ENCODE peak calls at places on chromosomes 5 and 9, in eight cellular contexts. H is adrenal gland; B is activated gamma-delta T cell treated with Interleukin-2 at 50 U/mL for 16 hours; Y is HTR-8/SVneo; C is activated T-cell treated with anti-CD3 and anti-CD28 coated beads, Interleukin-2, amount 50 U/mL, for 72 hours; R is epithelial cell of esophagus; G is RPMI8226; Z is naive thymus-derived CD8-positive, alpha-beta T cell. E is an unnamed sample.

GRCh38 chr9:91896513-91897121 is 53.4 kb downstream of the ROR2 start:
- DNase-seq in C (no peak), Z (no peak), R (no peak), H (peak), Y (no peak), G (no peak), B (no peak), E (no peak)

GRCh38 chr9:89527084-89527483 is 29.2 kb upstream of the SEMA4D start:
- DNase-seq in H (peak), C (no peak), Z (no peak), B (no peak), R (no peak), G (peak), Y (no peak), E (peak)

GRCh38 chr9:118992813-118993747 is 376.2 kb downstream of the BRINP1 start:
- DNase-seq in Y (no peak), H (peak), Z (no peak), C (no peak), R (peak), B (no peak), G (no peak), E (peak)

GRCh38 chr9:96209407-96210031 is 92.5 kb downstream of the HSD17B3 start:
- DNase-seq in C (no peak), G (no peak), B (no peak), Y (no peak), R (peak), H (peak), Z (no peak), E (no peak)

GRCh38 chr9:109574061-109574882 is 76.2 kb upstream of the PTPN3 start:
- DNase-seq in Z (no peak), R (peak), H (peak), C (peak), B (no peak), G (peak), Y (peak), E (peak)

GRCh38 chr5:117299940-117300339 is 725.3 kb upstream of the SEMA6A start:
- DNase-seq in B (no peak), H (no peak), Z (no peak), C (no peak), G (no peak), Y (no peak), R (no peak), E (no peak)

GRCh38 chr9:96304230-96304629 is 2.3 kb upstream of the HSD17B3 start:
- DNase-seq in H (no peak), Z (no peak), R (no peak), C (no peak), B (no peak), Y (no peak), G (no peak), E (no peak)

GRCh38 chr9:92607773-92608172 is 62.2 kb downstream of the IPPK start:
- DNase-seq in H (no peak), R (peak), Y (no peak), G (no peak), B (no peak), C (no peak), Z (no peak), E (no peak)

GRCh38 chr5:21171038-21171437 is 1183.0 kb upstream of the CDH18 start:
- DNase-seq in Y (no peak), H (no peak), C (no peak), R (no peak), G (no peak), Z (no peak), B (no peak), E (no peak)

GRCh38 chr5:149268928-149269557 is 2.6 kb upstream of the AFAP1L1 start:
- DNase-seq in G (peak), R (peak), H (no peak), Y (peak), Z (peak), B (no peak), C (no peak), E (no peak)

GRCh38 chr5:107306597-107306996 is 364.1 kb downstream of the EFNA5 start:
- DNase-seq in H (no peak), G (no peak), C (no peak), B (no peak), Z (no peak), Y (no peak), R (peak), E (no peak)

GRCh38 chr9:136110082-136111061 is 8.3 kb downstream of the TMEM250 start:
- DNase-seq in C (peak), Z (peak), G (peak), R (no peak), B (no peak), H (no peak), Y (no peak), E (no peak)

GRCh38 chr9:22622823-22623222 is 176.2 kb downstream of the DMRTA1 start:
- DNase-seq in Z (no peak), Y (no peak), C (no peak), H (no peak), B (no peak), R (no peak), G (no peak), E (peak)

GRCh38 chr9:112334319-112334828 is 955 bp upstream of the PTBP3 start:
- DNase-seq in Y (no peak), B (peak), H (no peak), C (peak), R (peak), Z (peak), G (peak), E (no peak)

GRCh38 chr5:16909464-16909863 is 26.6 kb downstream of the MYO10 start:
- DNase-seq in Z (no peak), G (no peak), B (no peak), H (no peak), C (no peak), Y (no peak), R (no peak), E (no peak)

GRCh38 chr5:59828623-59829022 is 64.9 kb downstream of the PDE4D start:
- DNase-seq in H (no peak), B (no peak), C (no peak), Z (no peak), G (no peak), Y (no peak), R (no peak), E (no peak)

GRCh38 chr9:93951655-93952118 is 3.5 kb downstream of the BARX1 start:
- DNase-seq in R (no peak), B (no peak), Z (no peak), H (no peak), G (no peak), C (no peak), Y (no peak), E (no peak)

GRCh38 chr5:111855356-111855755 is 98.4 kb upstream of the NREP start:
- DNase-seq in Z (no peak), Y (no peak), R (no peak), C (no peak), H (no peak), B (no peak), G (no peak), E (no peak)

GRCh38 chr5:107424461-107424860 is 246.3 kb downstream of the EFNA5 start:
- DNase-seq in G (no peak), Z (no peak), H (no peak), R (no peak), B (no peak), Y (no peak), C (no peak), E (no peak)

GRCh38 chr5:53779541-53779981 is 219.1 kb downstream of the NDUFS4 start:
- DNase-seq in Z (no peak), G (no peak), R (peak), H (peak), Y (peak), C (peak), B (no peak), E (no peak)

GRCh38 chr5:58711965-58712364 is 129.1 kb downstream of the RAB3C start:
- DNase-seq in Z (no peak), R (no peak), B (no peak), H (no peak), G (no peak), C (no peak), Y (no peak), E (no peak)

GRCh38 chr5:111741270-111741669 is 15.7 kb downstream of the NREP start:
- DNase-seq in G (no peak), R (peak), C (no peak), H (no peak), Y (no peak), B (no peak), Z (peak), E (no peak)

GRCh38 chr5:30667293-30667692 is 526.2 kb upstream of the CDH6 start:
- DNase-seq in Z (no peak), G (no peak), B (no peak), R (no peak), H (no peak), Y (no peak), C (no peak), E (no peak)

GRCh38 chr5:34584165-34584564 is 72.0 kb upstream of the RAI14 start:
- DNase-seq in Z (no peak), G (no peak), H (no peak), B (no peak), C (no peak), R (no peak), Y (no peak), E (no peak)

GRCh38 chr5:172637122-172637580 is 3.9 kb upstream of the NEURL1B start:
- DNase-seq in H (no peak), G (peak), Z (no peak), C (no peak), R (peak), Y (peak), B (no peak), E (no peak)

GRCh38 chr5:120465281-120465961 is 1.3 kb downstream of the PRR16 start:
- DNase-seq in R (peak), Y (peak), B (no peak), C (no peak), Z (no peak), H (no peak), G (peak), E (no peak)

GRCh38 chr9:114047717-114048116 is 30.4 kb downstream of the AMBP start:
- DNase-seq in C (no peak), H (peak), G (no peak), Y (no peak), Z (no peak), B (no peak), R (peak), E (peak)

GRCh38 chr5:180069589-180070247 is 1.8 kb downstream of the RNF130 start:
- DNase-seq in G (no peak), B (no peak), H (peak), Z (no peak), Y (no peak), C (no peak), R (peak), E (peak)

GRCh38 chr5:125103459-125103858 is 357.0 kb upstream of the ZNF608 start:
- DNase-seq in H (no peak), R (no peak), G (no peak), Y (no peak), Z (no peak), C (no peak), B (no peak), E (no peak)

GRCh38 chr5:104904561-104904960 is 1342.0 kb upstream of the NUDT12 start:
- DNase-seq in C (no peak), Y (no peak), R (no peak), H (no peak), B (no peak), G (no peak), Z (no peak), E (no peak)

GRCh38 chr9:120435066-120435465 is 144.9 kb downstream of the CDK5RAP2 start:
- DNase-seq in C (no peak), H (no peak), B (no peak), Y (no peak), R (no peak), Z (no peak), G (no peak), E (no peak)

GRCh38 chr9:121895836-121896544 is 197.1 kb downstream of the TTLL11 start:
- DNase-seq in G (no peak), Y (no peak), Z (no peak), R (peak), H (peak), B (no peak), C (no peak), E (peak)

GRCh38 chr9:107878462-107878861 is 388.9 kb upstream of the KLF4 start:
- DNase-seq in B (no peak), Z (no peak), Y (no peak), C (no peak), H (no peak), R (no peak), G (no peak), E (no peak)

GRCh38 chr5:135704616-135705015 is 125.8 kb upstream of the CXCL14 start:
- DNase-seq in H (no peak), B (no peak), G (no peak), Y (no peak), R (no peak), Z (no peak), C (no peak), E (no peak)

GRCh38 chr9:98087420-98088354 is 31.2 kb downstream of the NANS start:
- DNase-seq in B (peak), Y (no peak), C (no peak), Z (no peak), R (peak), H (no peak), G (no peak), E (peak)

GRCh38 chr5:143244000-143244736 is 159.3 kb downstream of the NR3C1 start:
- DNase-seq in H (peak), B (no peak), R (peak), C (no peak), Y (peak), Z (no peak), G (no peak), E (peak)

E was measured in mucosa of gallbladder.